ENCODE peak calls at places on chromosomes 16 and 17, in six cellular contexts. One of them, this sample, is unnamed.

GRCh38 chr17:70127221-70127873 is 42.0 kb upstream of the KCNJ2 start:
- DNase-seq in HT-29: no peak
- DNase-seq in uterus: no peak
- DNase-seq in stimulated activated CD8-positive, alpha-beta memory T cell treated with anti-CD3 and anti-CD28 coated beads, Interleukin-7, amount 100 ng/mL, for 1 hour: no peak
- DNase-seq in AG08396: no peak
- DNase-seq in OCI-M1: no peak
- DNase-seq in this sample: no peak

GRCh38 chr16:30903596-30903995 is 7.2 kb downstream of the CTF1 start:
- DNase-seq in HT-29: no peak
- DNase-seq in uterus: no peak
- DNase-seq in stimulated activated CD8-positive, alpha-beta memory T cell treated with anti-CD3 and anti-CD28 coated beads, Interleukin-7, amount 100 ng/mL, for 1 hour: no peak
- DNase-seq in AG08396: peak
- DNase-seq in OCI-M1: peak
- DNase-seq in this sample: peak

GRCh38 chr17:65820306-65820705 is 258.9 kb upstream of the AXIN2 start:
- DNase-seq in HT-29: peak
- DNase-seq in uterus: no peak
- DNase-seq in stimulated activated CD8-positive, alpha-beta memory T cell treated with anti-CD3 and anti-CD28 coated beads, Interleukin-7, amount 100 ng/mL, for 1 hour: no peak
- DNase-seq in AG08396: no peak
- DNase-seq in OCI-M1: no peak
- DNase-seq in this sample: no peak

GRCh38 chr16:4111748-4112696 is 4.2 kb downstream of the ADCY9 start:
- DNase-seq in HT-29: no peak
- DNase-seq in uterus: no peak
- DNase-seq in stimulated activated CD8-positive, alpha-beta memory T cell treated with anti-CD3 and anti-CD28 coated beads, Interleukin-7, amount 100 ng/mL, for 1 hour: no peak
- DNase-seq in AG08396: no peak
- DNase-seq in OCI-M1: no peak
- DNase-seq in this sample: no peak

GRCh38 chr17:32259596-32259995 is 6.0 kb upstream of the RHBDL3 start:
- DNase-seq in HT-29: no peak
- DNase-seq in uterus: no peak
- DNase-seq in stimulated activated CD8-positive, alpha-beta memory T cell treated with anti-CD3 and anti-CD28 coated beads, Interleukin-7, amount 100 ng/mL, for 1 hour: no peak
- DNase-seq in AG08396: peak
- DNase-seq in OCI-M1: no peak
- DNase-seq in this sample: no peak

GRCh38 chr17:66865151-66865550 is 30.2 kb downstream of the CACNG5 start:
- DNase-seq in HT-29: no peak
- DNase-seq in uterus: no peak
- DNase-seq in stimulated activated CD8-positive, alpha-beta memory T cell treated with anti-CD3 and anti-CD28 coated beads, Interleukin-7, amount 100 ng/mL, for 1 hour: no peak
- DNase-seq in AG08396: no peak
- DNase-seq in OCI-M1: no peak
- DNase-seq in this sample: no peak

GRCh38 chr16:89315791-89316581 is 98.5 kb downstream of the ZNF778 start:
- DNase-seq in HT-29: peak
- DNase-seq in uterus: peak
- DNase-seq in stimulated activated CD8-positive, alpha-beta memory T cell treated with anti-CD3 and anti-CD28 coated beads, Interleukin-7, amount 100 ng/mL, for 1 hour: peak
- DNase-seq in AG08396: peak
- DNase-seq in OCI-M1: no peak
- DNase-seq in this sample: no peak

GRCh38 chr16:53090591-53091507 is 36.1 kb downstream of the CHD9 start:
- DNase-seq in HT-29: no peak
- DNase-seq in uterus: peak
- DNase-seq in stimulated activated CD8-positive, alpha-beta memory T cell treated with anti-CD3 and anti-CD28 coated beads, Interleukin-7, amount 100 ng/mL, for 1 hour: no peak
- DNase-seq in AG08396: peak
- DNase-seq in OCI-M1: peak
- DNase-seq in this sample: peak

GRCh38 chr17:61786088-61786487 is 77.2 kb downstream of the BRIP1 start:
- DNase-seq in HT-29: no peak
- DNase-seq in uterus: no peak
- DNase-seq in stimulated activated CD8-positive, alpha-beta memory T cell treated with anti-CD3 and anti-CD28 coated beads, Interleukin-7, amount 100 ng/mL, for 1 hour: no peak
- DNase-seq in AG08396: no peak
- DNase-seq in OCI-M1: no peak
- DNase-seq in this sample: no peak

GRCh38 chr16:82748026-82748425 is 121.3 kb downstream of the CDH13 start:
- DNase-seq in HT-29: peak
- DNase-seq in uterus: peak
- DNase-seq in stimulated activated CD8-positive, alpha-beta memory T cell treated with anti-CD3 and anti-CD28 coated beads, Interleukin-7, amount 100 ng/mL, for 1 hour: no peak
- DNase-seq in AG08396: peak
- DNase-seq in OCI-M1: no peak
- DNase-seq in this sample: no peak

GRCh38 chr17:413016-413350 is 60.4 kb upstream of the RPH3AL start:
- DNase-seq in HT-29: no peak
- DNase-seq in uterus: no peak
- DNase-seq in stimulated activated CD8-positive, alpha-beta memory T cell treated with anti-CD3 and anti-CD28 coated beads, Interleukin-7, amount 100 ng/mL, for 1 hour: no peak
- DNase-seq in AG08396: no peak
- DNase-seq in OCI-M1: no peak
- DNase-seq in this sample: no peak

GRCh38 chr16:78895661-78896060 is 704.9 kb downstream of the MAF start:
- DNase-seq in HT-29: no peak
- DNase-seq in uterus: no peak
- DNase-seq in stimulated activated CD8-positive, alpha-beta memory T cell treated with anti-CD3 and anti-CD28 coated beads, Interleukin-7, amount 100 ng/mL, for 1 hour: no peak
- DNase-seq in AG08396: no peak
- DNase-seq in OCI-M1: no peak
- DNase-seq in this sample: no peak

GRCh38 chr17:489758-490329 is 137.2 kb upstream of the RPH3AL start:
- DNase-seq in HT-29: no peak
- DNase-seq in uterus: no peak
- DNase-seq in stimulated activated CD8-positive, alpha-beta memory T cell treated with anti-CD3 and anti-CD28 coated beads, Interleukin-7, amount 100 ng/mL, for 1 hour: no peak
- DNase-seq in AG08396: peak
- DNase-seq in OCI-M1: no peak
- DNase-seq in this sample: no peak

GRCh38 chr17:40158438-40158837 is 18.1 kb downstream of the CASC3 start:
- DNase-seq in HT-29: no peak
- DNase-seq in uterus: no peak
- DNase-seq in stimulated activated CD8-positive, alpha-beta memory T cell treated with anti-CD3 and anti-CD28 coated beads, Interleukin-7, amount 100 ng/mL, for 1 hour: no peak
- DNase-seq in AG08396: no peak
- DNase-seq in OCI-M1: no peak
- DNase-seq in this sample: no peak

GRCh38 chr17:7676533-7676932 is 10.8 kb downstream of the TP53 start:
- DNase-seq in HT-29: no peak
- DNase-seq in uterus: no peak
- DNase-seq in stimulated activated CD8-positive, alpha-beta memory T cell treated with anti-CD3 and anti-CD28 coated beads, Interleukin-7, amount 100 ng/mL, for 1 hour: no peak
- DNase-seq in AG08396: no peak
- DNase-seq in OCI-M1: no peak
- DNase-seq in this sample: no peak

GRCh38 chr17:43982171-43982570 is 22.3 kb upstream of the NAGS start:
- DNase-seq in HT-29: no peak
- DNase-seq in uterus: no peak
- DNase-seq in stimulated activated CD8-positive, alpha-beta memory T cell treated with anti-CD3 and anti-CD28 coated beads, Interleukin-7, amount 100 ng/mL, for 1 hour: no peak
- DNase-seq in AG08396: no peak
- DNase-seq in OCI-M1: no peak
- DNase-seq in this sample: no peak

GRCh38 chr16:9135797-9136196 is 44.4 kb downstream of the HAPSTR1 start:
- DNase-seq in HT-29: no peak
- DNase-seq in uterus: no peak
- DNase-seq in stimulated activated CD8-positive, alpha-beta memory T cell treated with anti-CD3 and anti-CD28 coated beads, Interleukin-7, amount 100 ng/mL, for 1 hour: no peak
- DNase-seq in AG08396: no peak
- DNase-seq in OCI-M1: peak
- DNase-seq in this sample: no peak

GRCh38 chr17:32519769-32520701 is 33.2 kb downstream of the CDK5R1 start:
- DNase-seq in HT-29: peak
- DNase-seq in uterus: no peak
- DNase-seq in stimulated activated CD8-positive, alpha-beta memory T cell treated with anti-CD3 and anti-CD28 coated beads, Interleukin-7, amount 100 ng/mL, for 1 hour: no peak
- DNase-seq in AG08396: no peak
- DNase-seq in OCI-M1: no peak
- DNase-seq in this sample: no peak

GRCh38 chr17:81517339-81518112 is 4.9 kb upstream of the ACTG1 start:
- DNase-seq in HT-29: no peak
- DNase-seq in uterus: peak
- DNase-seq in stimulated activated CD8-positive, alpha-beta memory T cell treated with anti-CD3 and anti-CD28 coated beads, Interleukin-7, amount 100 ng/mL, for 1 hour: no peak
- DNase-seq in AG08396: no peak
- DNase-seq in OCI-M1: peak
- DNase-seq in this sample: no peak

GRCh38 chr17:45050680-45051059 is 762 bp downstream of the DCAKD start:
- DNase-seq in HT-29: peak
- DNase-seq in uterus: no peak
- DNase-seq in stimulated activated CD8-positive, alpha-beta memory T cell treated with anti-CD3 and anti-CD28 coated beads, Interleukin-7, amount 100 ng/mL, for 1 hour: no peak
- DNase-seq in AG08396: peak
- DNase-seq in OCI-M1: peak
- DNase-seq in this sample: no peak

GRCh38 chr17:79997004-79997673 is 38.5 kb downstream of the TBC1D16 start:
- DNase-seq in HT-29: no peak
- DNase-seq in uterus: no peak
- DNase-seq in stimulated activated CD8-positive, alpha-beta memory T cell treated with anti-CD3 and anti-CD28 coated beads, Interleukin-7, amount 100 ng/mL, for 1 hour: peak
- DNase-seq in AG08396: no peak
- DNase-seq in OCI-M1: no peak
- DNase-seq in this sample: no peak

GRCh38 chr17:27762527-27763305 is 37.6 kb downstream of the NOS2 start:
- DNase-seq in HT-29: peak
- DNase-seq in uterus: no peak
- DNase-seq in stimulated activated CD8-positive, alpha-beta memory T cell treated with anti-CD3 and anti-CD28 coated beads, Interleukin-7, amount 100 ng/mL, for 1 hour: no peak
- DNase-seq in AG08396: no peak
- DNase-seq in OCI-M1: peak
- DNase-seq in this sample: no peak

This sample was measured in frontal cortex.